ENCODE peak calls at places on chromosomes 5 and 9, in eight cellular contexts. L, P, R, M, F, Y, T and V are unnamed samples.

GRCh38 chr5:75611324-75612210 is at the start of gene ANKDD1B:
- DNase-seq in T (peak), M (no peak), P (peak), L (peak), Y (no peak), F (peak), R (peak), V (peak)

GRCh38 chr9:36862206-36863145 is 171.6 kb downstream of the PAX5 start:
- DNase-seq in R (no peak), T (no peak), M (no peak), F (peak), L (no peak), P (peak), Y (no peak), V (peak)

GRCh38 chr5:129767927-129768380 is 20.1 kb downstream of the MINAR2 start:
- DNase-seq in Y (peak), P (peak), F (peak), R (peak), T (peak), L (peak), M (no peak), V (peak)

GRCh38 chr5:141490271-141490670 is 1.4 kb downstream of the PCDHGC5 start:
- DNase-seq in Y (no peak), F (no peak), L (no peak), T (no peak), R (no peak), P (no peak), M (no peak), V (no peak)

GRCh38 chr5:160342413-160342941 is 27.9 kb downstream of the C1QTNF2 start:
- DNase-seq in Y (no peak), R (no peak), L (no peak), M (peak), F (no peak), P (no peak), T (no peak), V (no peak)

GRCh38 chr5:130323804-130324454 is 419.7 kb downstream of the CHSY3 start:
- DNase-seq in M (no peak), L (no peak), R (no peak), Y (no peak), T (no peak), P (no peak), F (no peak), V (no peak)

GRCh38 chr9:84966876-84967830 is 297.6 kb downstream of the NTRK2 start:
- DNase-seq in Y (no peak), T (no peak), M (no peak), F (no peak), P (no peak), L (no peak), R (no peak), V (peak)

GRCh38 chr9:123757547-123757946 is 172.4 kb downstream of the DENND1A start:
- DNase-seq in R (no peak), P (peak), F (peak), Y (no peak), M (no peak), T (no peak), L (peak), V (no peak)

GRCh38 chr9:93416530-93417235 is 34.8 kb upstream of the FAM120A start:
- DNase-seq in P (no peak), T (no peak), Y (no peak), M (no peak), F (no peak), L (no peak), R (no peak), V (no peak)

GRCh38 chr5:149310947-149311675 is 34.2 kb upstream of the GRPEL2 start:
- DNase-seq in F (peak), Y (no peak), M (no peak), P (peak), L (peak), T (peak), R (no peak), V (peak)

DNA sequence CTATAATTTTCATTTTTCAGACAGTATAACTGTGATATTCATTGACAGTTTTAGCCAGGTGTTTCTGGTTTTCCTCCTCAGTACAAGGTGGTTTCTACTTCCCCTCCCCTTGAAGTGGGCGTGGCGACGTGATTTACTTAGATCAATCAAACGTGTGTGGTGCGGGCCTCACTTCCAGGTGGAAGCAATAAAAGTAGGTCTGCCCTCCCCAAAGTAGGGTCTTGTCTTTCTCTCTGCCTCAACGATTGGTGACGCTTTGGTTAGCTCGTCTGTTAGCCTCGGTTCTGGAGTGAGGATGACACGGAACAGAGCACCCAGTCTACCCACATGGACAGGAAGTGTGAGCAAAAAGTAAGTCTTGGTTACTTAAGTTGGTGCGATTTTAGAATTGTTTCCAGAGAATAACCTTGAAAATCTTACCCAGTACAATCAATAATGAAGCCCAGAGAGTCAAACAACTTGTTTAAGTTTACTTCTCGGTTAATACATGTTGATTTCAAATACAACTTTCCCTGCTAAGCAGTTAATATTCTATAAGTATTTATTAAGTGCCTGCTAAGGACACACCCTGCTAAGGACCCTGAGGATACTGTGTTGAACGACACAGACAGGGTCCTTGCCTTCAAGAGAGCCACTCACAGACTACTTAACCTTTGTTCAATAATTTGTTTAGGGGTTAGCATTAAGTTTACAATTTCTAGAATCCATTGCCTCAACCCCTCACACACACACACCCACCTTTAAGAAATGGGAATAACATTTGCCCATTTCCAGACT is 48.4 kb downstream of the COX7C start:
- DNase-seq in P (no peak), M (no peak), T (no peak), L (no peak), R (no peak), Y (no peak), F (no peak), V (no peak)
- H3K4me3 ChIP-seq in P (no peak), M (no peak), T (no peak), L (no peak), R (no peak), Y (no peak), F (no peak), V (no peak)

GRCh38 chr5:109409844-109410388 is at the start of gene PJA2:
- DNase-seq in T (peak), R (peak), P (peak), F (peak), M (peak), Y (peak), L (peak), V (peak)
- TF ChIP-seq CTCF in T (peak), R (peak), P (peak), F (peak), M (peak), Y (no peak), L (peak), V (peak)

DNA sequence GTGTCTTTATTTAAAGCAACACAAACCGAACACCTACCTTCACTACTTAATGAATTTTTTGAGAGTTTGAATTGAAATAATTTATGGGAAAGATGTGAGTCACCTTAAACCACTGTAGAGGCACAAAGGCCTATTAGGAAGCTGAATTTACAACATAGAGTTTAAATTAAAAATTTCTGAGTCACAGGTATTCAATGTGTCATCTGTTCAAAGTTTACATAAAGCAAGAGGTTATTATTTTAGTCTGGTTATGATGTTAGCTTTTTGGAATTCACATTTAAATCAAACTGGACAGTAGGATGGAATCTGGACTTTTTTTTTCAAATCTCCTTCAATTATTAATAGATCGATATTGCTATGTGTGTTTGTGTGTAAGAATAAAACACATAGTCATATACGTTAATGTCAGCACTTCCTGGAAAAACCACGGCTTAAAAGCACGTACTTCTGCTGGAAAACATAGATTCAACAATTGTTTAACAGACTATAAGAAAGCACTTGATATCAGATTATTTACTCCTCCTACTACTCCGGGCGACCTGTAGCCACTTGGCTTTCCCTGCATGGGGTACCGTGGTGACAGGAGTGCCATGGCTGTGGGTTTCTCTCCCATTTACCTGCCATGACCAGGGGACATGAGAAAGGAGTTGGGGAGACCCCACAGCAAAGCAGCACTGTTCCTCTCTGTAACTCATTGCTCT is 638.6 kb downstream of the SEMA5A start:
- DNase-seq in F (no peak), T (no peak), M (peak), L (no peak), Y (no peak), R (no peak), P (no peak), V (no peak)
- H3K4me3 ChIP-seq in F (no peak), T (no peak), M (no peak), L (no peak), Y (no peak), R (no peak), P (no peak), V (no peak)

GRCh38 chr9:34048730-34049629 is at the start of gene UBAP2:
- DNase-seq in L (peak), M (peak), T (peak), F (peak), P (peak), R (peak), Y (peak), V (peak)
- TF ChIP-seq CTCF in L (no peak), M (peak), T (no peak), F (no peak), P (no peak), R (peak), Y (no peak), V (peak)

GRCh38 chr5:120550358-120550757 is 86.3 kb downstream of the PRR16 start:
- DNase-seq in Y (no peak), L (no peak), T (no peak), F (no peak), P (no peak), R (no peak), M (peak), V (no peak)

GRCh38 chr5:120546922-120547321 is 82.8 kb downstream of the PRR16 start:
- DNase-seq in L (no peak), T (no peak), Y (no peak), R (no peak), F (no peak), M (no peak), P (no peak), V (no peak)

GRCh38 chr5:120555345-120555744 is 91.2 kb downstream of the PRR16 start:
- DNase-seq in Y (no peak), L (no peak), M (no peak), F (no peak), P (no peak), R (no peak), T (no peak), V (no peak)

GRCh38 chr5:120552638-120553037 is 88.5 kb downstream of the PRR16 start:
- DNase-seq in Y (no peak), P (no peak), L (no peak), F (no peak), M (no peak), T (no peak), R (no peak), V (no peak)
- H3K4me3 ChIP-seq in Y (no peak), P (no peak), L (no peak), F (no peak), M (no peak), T (no peak), R (no peak), V (no peak)

GRCh38 chr5:153979015-153979414 is 59.7 kb downstream of the FAM114A2 start:
- DNase-seq in P (no peak), M (no peak), R (no peak), F (no peak), T (no peak), Y (no peak), L (no peak), V (no peak)

GRCh38 chr5:153985498-153985897 is 53.2 kb downstream of the FAM114A2 start:
- DNase-seq in L (no peak), M (no peak), R (no peak), F (no peak), T (no peak), P (no peak), Y (no peak), V (no peak)

GRCh38 chr5:153983885-153984284 is 54.8 kb downstream of the FAM114A2 start:
- DNase-seq in P (no peak), R (no peak), M (no peak), Y (no peak), T (no peak), F (no peak), L (no peak), V (no peak)

GRCh38 chr5:153987310-153987709 is 51.4 kb downstream of the FAM114A2 start:
- DNase-seq in T (no peak), L (no peak), M (no peak), R (no peak), P (no peak), F (no peak), Y (no peak), V (no peak)

DNA sequence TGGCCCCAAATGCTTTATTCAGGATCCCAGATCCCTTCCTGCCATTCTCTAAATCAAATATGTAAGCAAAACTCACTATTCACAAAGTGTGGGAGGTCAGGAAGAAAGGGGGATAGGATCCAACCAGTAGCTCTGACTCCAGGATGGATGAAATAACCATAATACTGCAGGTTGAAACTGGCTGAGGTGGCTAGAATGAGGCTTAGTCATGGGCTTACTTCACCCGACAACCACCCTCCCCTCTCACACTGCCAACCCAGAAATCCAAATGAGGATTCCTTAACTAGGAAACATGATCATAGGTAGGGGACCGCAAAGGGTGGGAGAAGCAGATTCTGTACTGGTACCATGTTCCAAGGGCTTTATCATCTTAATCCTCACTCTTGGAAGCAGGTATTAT is 56.5 kb downstream of the FAM114A2 start:
- DNase-seq in T (no peak), P (no peak), Y (no peak), F (no peak), R (no peak), M (no peak), L (no peak), V (no peak)
- TF ChIP-seq CTCF in T (no peak), P (no peak), Y (no peak), F (no peak), R (no peak), M (no peak), L (no peak), V (no peak)

DNA sequence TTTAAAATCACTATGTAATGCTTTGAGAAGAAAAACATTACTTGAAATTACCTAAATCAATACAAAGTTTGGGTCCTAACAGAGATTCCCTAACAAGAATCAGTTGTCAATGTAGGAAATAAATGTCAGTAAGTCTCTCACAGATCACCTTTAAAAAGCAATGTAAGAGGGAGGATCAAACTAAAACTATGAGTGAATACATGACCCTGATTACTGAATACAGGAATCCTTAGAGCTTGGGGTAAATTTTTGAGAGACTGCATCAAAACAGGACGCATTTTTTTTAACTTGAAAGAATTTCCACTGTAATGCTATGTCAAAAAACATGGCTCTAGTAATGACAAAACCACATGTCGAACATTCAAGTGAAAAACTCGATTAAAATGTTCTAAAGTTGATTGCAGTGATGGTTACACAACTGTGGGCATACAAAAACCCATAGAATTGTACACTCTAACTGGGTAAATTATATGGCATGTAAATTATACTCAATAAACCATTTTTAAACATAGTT is 21.8 kb downstream of the ZDHHC21 start:
- DNase-seq in P (no peak), R (no peak), T (no peak), M (no peak), L (no peak), F (no peak), Y (no peak), V (no peak)
- H3K4me3 ChIP-seq in P (no peak), R (no peak), T (no peak), M (no peak), L (no peak), F (no peak), Y (no peak), V (no peak)

GRCh38 chr5:168315991-168316578 is 24.6 kb downstream of the WWC1 start:
- DNase-seq in M (no peak), Y (peak), P (peak), T (no peak), F (no peak), L (no peak), R (peak), V (no peak)

GRCh38 chr5:168313596-168314204 is 22.3 kb downstream of the WWC1 start:
- DNase-seq in R (no peak), T (no peak), L (no peak), Y (no peak), P (peak), F (no peak), M (peak), V (no peak)

GRCh38 chr5:168312606-168313297 is 21.3 kb downstream of the WWC1 start:
- DNase-seq in Y (no peak), R (no peak), L (no peak), T (no peak), M (no peak), P (no peak), F (no peak), V (no peak)

GRCh38 chr5:168315416-168315990 is 24.1 kb downstream of the WWC1 start:
- DNase-seq in P (no peak), T (no peak), Y (no peak), F (no peak), R (no peak), L (no peak), M (no peak), V (no peak)

DNA sequence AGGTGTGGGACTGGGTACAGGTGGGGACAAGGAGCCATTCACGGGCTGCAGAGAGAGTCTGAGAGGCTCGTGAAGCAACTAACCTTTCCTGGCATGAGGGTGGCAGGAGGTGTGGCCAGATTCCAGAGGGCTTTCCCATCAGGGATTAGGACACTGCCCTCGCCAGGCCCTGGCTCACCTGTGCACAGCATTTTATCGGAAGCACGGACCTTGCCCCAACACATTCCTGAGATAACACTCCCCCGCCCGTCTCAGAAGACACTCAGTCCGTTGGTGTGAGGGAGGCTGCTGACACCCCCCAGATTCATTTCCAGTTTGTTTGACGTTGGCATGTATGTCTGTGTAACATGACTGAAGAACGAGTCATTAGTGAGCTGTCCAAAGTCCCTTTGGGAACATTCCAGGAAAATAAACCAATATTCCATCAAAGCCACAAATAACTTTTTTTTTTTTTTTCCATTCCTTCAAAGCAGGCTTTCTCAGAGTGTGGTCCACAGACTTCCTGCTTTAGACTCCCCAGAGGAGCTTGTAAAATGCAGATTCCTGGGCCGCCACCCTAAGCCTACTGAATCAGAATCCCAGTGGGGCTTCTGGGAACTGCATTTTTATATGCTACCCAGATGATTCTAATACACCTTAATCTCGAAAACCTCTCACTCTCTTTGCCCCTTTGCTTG is 23.4 kb downstream of the WWC1 start:
- DNase-seq in R (peak), P (peak), Y (peak), M (peak), F (no peak), T (no peak), L (no peak), V (no peak)
- TF ChIP-seq CTCF in R (no peak), P (no peak), Y (no peak), M (no peak), F (no peak), T (no peak), L (no peak), V (no peak)